ENCODE peak calls at places on chromosomes 1 and 21, in ten cellular contexts. F is CD8-positive, alpha-beta T cell; C is pancreas; B is uterus; I is HepG2; L is heart left ventricle; K is fibroblast of mammary gland; Z is left lung; T is fibroblast of the aortic adventitia; M is cardiac muscle cell. H is an unnamed sample.

GRCh38 chr21:42641311-42642218 is 11.9 kb upstream of the PDE9A start:
- DNase-seq in F (no peak), C (no peak), B (peak), I (no peak), L (no peak), K (peak), Z (no peak), T (no peak), M (peak), H (no peak)

GRCh38 chr1:12472798-12473551 is 145.0 kb downstream of the DHRS3 start:
- DNase-seq in F (peak), C (no peak), B (no peak), I (no peak), L (no peak), K (no peak), Z (no peak), T (no peak), M (no peak), H (no peak)

GRCh38 chr1:172394811-172395210 is 25.7 kb upstream of the C1orf105 start:
- DNase-seq in F (no peak), C (no peak), B (no peak), I (no peak), L (no peak), K (peak), Z (no peak), T (no peak), M (no peak), H (peak)

GRCh38 chr1:156920233-156921052 is at the start of gene LRRC71:
- DNase-seq in F (peak), C (peak), B (peak), I (peak), L (peak), K (peak), Z (peak), T (peak), M (peak), H (peak)

GRCh38 chr1:1437904-1438376 is 2.5 kb downstream of the VWA1 start:
- DNase-seq in F (no peak), C (peak), B (no peak), I (peak), L (no peak), K (no peak), Z (no peak), T (no peak), M (no peak), H (no peak)

GRCh38 chr1:37765937-37766664 is 1.2 kb upstream of the EPHA10 start:
- DNase-seq in F (no peak), C (no peak), B (no peak), I (no peak), L (no peak), K (no peak), Z (no peak), T (no peak), M (no peak), H (no peak)

GRCh38 chr1:247829651-247830050 is 5.7 kb upstream of the OR14A16 start:
- DNase-seq in F (no peak), C (no peak), B (no peak), I (no peak), L (no peak), K (no peak), Z (no peak), T (no peak), M (no peak), H (no peak)

GRCh38 chr1:241266121-241266520 is 90.9 kb downstream of the RGS7 start:
- DNase-seq in F (no peak), C (no peak), B (no peak), I (no peak), L (no peak), K (peak), Z (no peak), T (peak), M (no peak), H (no peak)

GRCh38 chr1:3460653-3461237 is 6.3 kb downstream of the ARHGEF16 start:
- DNase-seq in F (no peak), C (peak), B (no peak), I (peak), L (peak), K (no peak), Z (no peak), T (no peak), M (peak), H (no peak)

GRCh38 chr1:174070614-174071013 is 48.5 kb upstream of the RC3H1 start:
- DNase-seq in F (no peak), C (no peak), B (no peak), I (no peak), L (no peak), K (no peak), Z (no peak), T (no peak), M (no peak), H (no peak)

GRCh38 chr1:44068442-44068861 is 37.2 kb upstream of the SLC6A9 start:
- DNase-seq in F (no peak), C (no peak), B (no peak), I (no peak), L (no peak), K (no peak), Z (no peak), T (no peak), M (no peak), H (no peak)

GRCh38 chr1:17553970-17554369 is 14.5 kb downstream of the ARHGEF10L start:
- DNase-seq in F (no peak), C (no peak), B (no peak), I (no peak), L (no peak), K (peak), Z (no peak), T (peak), M (peak), H (peak)

GRCh38 chr1:36421649-36422048 is 23.9 kb upstream of the LSM10 start:
- DNase-seq in F (no peak), C (no peak), B (no peak), I (no peak), L (no peak), K (no peak), Z (no peak), T (no peak), M (no peak), H (no peak)

DNA sequence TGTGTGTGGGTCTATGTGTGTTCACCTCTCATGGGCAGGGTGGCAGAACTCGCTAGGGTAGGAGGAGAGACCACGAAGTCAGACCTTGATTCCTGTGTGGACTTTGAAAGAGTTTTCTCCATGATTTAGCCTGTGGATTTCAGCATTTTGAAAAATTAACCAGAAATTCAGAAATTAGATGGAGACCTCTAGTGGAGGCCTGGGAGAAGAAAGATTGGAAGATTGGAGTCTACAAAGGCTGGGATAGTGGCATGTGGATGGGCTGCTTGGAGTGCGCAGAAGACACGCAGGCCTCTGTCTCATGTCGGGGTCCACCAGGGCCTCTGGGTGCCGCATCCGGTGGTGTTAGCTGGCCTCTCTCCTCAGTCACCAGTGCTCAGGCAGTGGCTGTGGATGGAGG is 18.9 kb upstream of the IGSF5 start:
- DNase-seq in F (no peak), C (no peak), B (no peak), I (no peak), L (no peak), K (no peak), Z (no peak), T (no peak), M (no peak), H (no peak)
- TF ChIP-seq CTCF in F (no peak), C (no peak), B (no peak), I (no peak), L (no peak), K (no peak), Z (no peak), T (peak), M (no peak), H (peak)

GRCh38 chr1:99992044-99992722 is 22.4 kb downstream of the SLC35A3 start:
- DNase-seq in F (no peak), C (no peak), B (no peak), I (no peak), L (no peak), K (no peak), Z (no peak), T (no peak), M (no peak), H (peak)
- H3K4me3 ChIP-seq in F (no peak), C (no peak), B (no peak), I (no peak), L (no peak), K (no peak), Z (no peak), T (no peak), M (no peak), H (no peak)

DNA sequence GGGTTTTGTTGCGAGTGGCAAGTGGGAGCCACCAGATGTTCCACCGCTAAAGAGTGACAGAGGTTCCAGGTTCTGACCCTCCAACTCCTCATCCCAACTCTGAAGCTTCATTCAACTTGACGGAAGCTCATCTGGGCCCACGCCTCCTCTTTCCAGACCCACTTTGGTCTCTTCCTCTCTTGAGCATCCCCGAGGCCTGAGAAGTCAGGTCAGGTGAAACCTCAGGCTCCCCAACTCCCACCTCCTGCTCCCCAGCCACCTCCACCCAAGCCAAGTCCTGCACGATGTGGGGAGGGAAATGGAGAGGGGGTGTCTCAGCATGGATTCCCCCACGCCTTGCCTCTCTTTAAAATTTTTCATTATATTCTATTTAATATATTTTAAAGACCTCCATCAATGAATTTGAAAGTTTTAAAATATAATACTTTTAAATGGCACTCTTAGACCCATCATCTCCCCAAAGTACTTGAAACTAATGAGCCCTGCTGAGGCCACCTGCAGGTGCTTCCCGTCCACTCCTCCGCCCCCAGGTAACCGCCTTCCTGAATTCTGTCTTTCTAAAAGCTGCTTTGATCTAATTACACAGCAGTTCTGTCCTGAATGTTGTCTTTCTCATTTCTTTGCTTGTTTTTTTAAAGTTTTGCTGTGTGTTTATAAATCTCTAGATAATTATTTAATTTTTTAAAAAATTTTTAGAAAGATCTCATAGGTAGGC is 238.1 kb downstream of the KAZN start:
- DNase-seq in F (no peak), C (no peak), B (no peak), I (no peak), L (no peak), K (no peak), Z (no peak), T (no peak), M (no peak), H (no peak)
- TF ChIP-seq CTCF in F (no peak), C (no peak), B (no peak), I (no peak), L (no peak), K (no peak), Z (no peak), T (no peak), M (no peak), H (no peak)

GRCh38 chr1:34761176-34761761 is 1.7 kb downstream of the GJB4 start:
- DNase-seq in F (no peak), C (no peak), B (no peak), I (no peak), L (no peak), K (no peak), Z (no peak), T (no peak), M (no peak), H (no peak)

GRCh38 chr1:34758751-34759150 is 789 bp upstream of the GJB4 start:
- DNase-seq in F (no peak), C (no peak), B (no peak), I (no peak), L (no peak), K (no peak), Z (no peak), T (no peak), M (no peak), H (no peak)

GRCh38 chr1:34761776-34762307 is 2.3 kb downstream of the GJB4 start:
- DNase-seq in F (no peak), C (no peak), B (no peak), I (no peak), L (no peak), K (no peak), Z (no peak), T (no peak), M (no peak), H (no peak)

GRCh38 chr1:34757386-34757785 is 2.2 kb upstream of the GJB4 start:
- DNase-seq in F (no peak), C (no peak), B (no peak), I (no peak), L (no peak), K (no peak), Z (no peak), T (no peak), M (no peak), H (no peak)

GRCh38 chr1:34759472-34760357 is at the start of gene GJB4:
- DNase-seq in F (no peak), C (no peak), B (no peak), I (no peak), L (no peak), K (no peak), Z (no peak), T (no peak), M (no peak), H (no peak)
- H3K4me3 ChIP-seq in F (no peak), C (no peak), B (no peak), I (no peak), L (no peak), K (no peak), Z (no peak), T (no peak), M (no peak), H (no peak)

GRCh38 chr1:189681252-189681919 is 796.3 kb downstream of the BRINP3 start:
- DNase-seq in F (no peak), C (no peak), B (no peak), I (no peak), L (no peak), K (no peak), Z (no peak), T (no peak), M (no peak), H (no peak)

GRCh38 chr1:189682591-189682990 is 795.1 kb downstream of the BRINP3 start:
- DNase-seq in F (no peak), C (no peak), B (no peak), I (no peak), L (no peak), K (no peak), Z (no peak), T (no peak), M (no peak), H (no peak)

DNA sequence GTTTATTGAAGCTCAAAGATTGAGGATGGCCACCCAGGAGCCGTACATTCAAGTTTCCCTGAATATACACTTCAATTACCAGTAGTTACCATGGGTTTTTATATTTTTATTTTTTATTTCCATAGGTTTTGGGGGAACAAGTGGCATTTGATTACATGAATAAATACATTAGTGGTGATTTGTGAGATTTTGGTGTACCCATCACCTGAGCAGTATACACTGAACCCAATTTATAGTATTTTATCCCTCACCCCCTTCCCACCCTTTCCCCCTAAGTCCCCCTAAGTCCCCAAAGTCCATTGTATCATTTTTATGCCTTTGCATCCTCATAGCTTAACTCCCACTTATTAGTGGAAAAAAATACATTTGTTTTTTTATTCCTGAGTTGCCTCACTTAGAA is 791.4 kb downstream of the BRINP3 start:
- DNase-seq in F (no peak), C (no peak), B (no peak), I (no peak), L (no peak), K (no peak), Z (no peak), T (no peak), M (no peak), H (no peak)
- TF ChIP-seq CTCF in F (no peak), C (no peak), B (no peak), I (no peak), L (no peak), K (no peak), Z (no peak), T (no peak), M (no peak), H (no peak)